ENCODE peak calls at places on chromosomes 16 and 17, in nine cellular contexts. P is Peyer's patch; U is Jurkat, Clone E6-1; G is adipocyte; I is cardiac muscle cell; C is fibroblast of mammary gland; N is AG04450; B is fibroblast of lung; A is uterus. R is an unnamed sample.
A peak's percentile ranks its signal among the peaks of the same experiment; 100 is the strongest.

GRCh38 chr16:79006206-79006605 is 594.3 kb downstream of the MAF start:
- DNase-seq in C (no peak), B (no peak), P (no peak), N (no peak), G (no peak), A (no peak), U (no peak), I (no peak), R (no peak)

GRCh38 chr16:70433456-70434103 is 5.3 kb downstream of the ST3GAL2 start:
- DNase-seq in P (no peak), C (peak; percentile 96), N (no peak), B (peak; percentile 77), G (peak; percentile 59), I (no peak), U (no peak), A (peak; percentile 68), R (peak; percentile 66)

GRCh38 chr16:12341423-12341822 is 364.9 kb downstream of the SNX29 start:
- DNase-seq in N (no peak), P (no peak), C (peak; percentile 70), I (no peak), A (no peak), U (no peak), G (peak; percentile 23), B (peak; percentile 66), R (peak; percentile 45)

GRCh38 chr16:80341242-80341641 is 199.6 kb upstream of the DYNLRB2 start:
- DNase-seq in N (no peak), P (no peak), U (no peak), C (no peak), A (no peak), B (no peak), I (peak; percentile 23), G (no peak), R (no peak)

GRCh38 chr16:31086629-31086906 is 2.2 kb downstream of the PRSS53 start:
- DNase-seq in B (no peak), P (no peak), C (no peak), G (no peak), U (no peak), A (no peak), I (no peak), N (no peak), R (no peak)

GRCh38 chr17:179721-180379 is 1.6 kb downstream of the DOC2B start:
- DNase-seq in I (no peak), U (no peak), N (no peak), C (no peak), A (no peak), P (no peak), B (no peak), G (no peak), R (no peak)

GRCh38 chr17:27554152-27554551 is 76.8 kb upstream of the LGALS9 start:
- DNase-seq in U (no peak), I (peak; percentile 55), N (no peak), A (no peak), P (no peak), B (peak; percentile 53), C (peak; percentile 42), G (peak; percentile 53), R (no peak)

GRCh38 chr17:29345066-29345465 is 45.1 kb upstream of the TAOK1 start:
- DNase-seq in A (no peak), N (no peak), G (no peak), I (no peak), B (no peak), C (no peak), U (no peak), P (no peak), R (no peak)

GRCh38 chr16:49701867-49702494 is 153.9 kb downstream of the ZNF423 start:
- DNase-seq in I (peak; percentile 94), B (peak; percentile 43), N (no peak), A (peak; percentile 82), P (peak; percentile 17), C (peak; percentile 73), U (no peak), G (peak; percentile 4), R (no peak)

GRCh38 chr17:43211123-43211479 is 574 bp upstream of the TMEM106A start:
- DNase-seq in P (no peak), A (no peak), U (no peak), G (peak; percentile 7), I (no peak), B (no peak), C (no peak), N (no peak), R (no peak)

GRCh38 chr17:42363231-42363630 is 25.0 kb downstream of the STAT3 start:
- DNase-seq in C (no peak), P (no peak), G (no peak), N (no peak), U (no peak), B (no peak), I (no peak), A (no peak), R (no peak)

GRCh38 chr16:88379694-88380040 is 3.1 kb upstream of the ZNF469 start:
- DNase-seq in G (no peak), I (no peak), U (no peak), C (no peak), A (no peak), B (no peak), P (no peak), N (no peak), R (no peak)

GRCh38 chr17:57875109-57876022 is 25.5 kb upstream of the MRPS23 start:
- DNase-seq in G (peak; percentile 98), A (peak; percentile 83), P (no peak), I (peak; percentile 60), U (peak; percentile 70), B (peak; percentile 99), C (peak; percentile 97), N (peak; percentile 97), R (peak; percentile 95)

GRCh38 chr17:10114931-10115535 is 83.4 kb downstream of the GAS7 start:
- DNase-seq in N (peak; percentile 85), P (peak; percentile 63), A (peak; percentile 99), B (peak; percentile 87), C (peak; percentile 98), U (peak; percentile 98), G (peak; percentile 98), I (no peak), R (peak; percentile 95)

GRCh38 chr16:4601317-4602186 is 13.1 kb downstream of the UBALD1 start:
- DNase-seq in U (no peak), G (no peak), I (no peak), N (no peak), C (no peak), A (peak; percentile 59), B (peak; percentile 14), P (no peak), R (no peak)

GRCh38 chr17:39979021-39979660 is 1.5 kb upstream of the PSMD3 start:
- DNase-seq in P (no peak), I (no peak), B (peak; percentile 97), A (peak; percentile 85), C (peak; percentile 89), N (peak; percentile 78), U (no peak), G (peak; percentile 61), R (no peak)

GRCh38 chr17:39981207-39982068 is 831 bp downstream of the PSMD3 start:
- DNase-seq in B (peak; percentile 2), I (no peak), C (no peak), N (no peak), P (no peak), G (peak; percentile 34), A (no peak), U (no peak), R (no peak)

GRCh38 chr17:39980402-39981206 is at the start of gene PSMD3:
- DNase-seq in C (peak; percentile 99), A (peak; percentile 99), G (peak; percentile 100), U (peak; percentile 100), B (peak; percentile 99), P (peak; percentile 98), I (peak; percentile 99), N (peak; percentile 99), R (peak; percentile 100)

GRCh38 chr17:39979865-39980401 is 674 bp upstream of the PSMD3 start:
- DNase-seq in A (peak; percentile 35), U (peak; percentile 51), G (peak; percentile 66), N (no peak), B (peak; percentile 58), C (peak; percentile 15), P (peak; percentile 55), I (peak; percentile 44), R (no peak)

GRCh38 chr17:39982069-39982371 is 1.4 kb downstream of the PSMD3 start:
- DNase-seq in N (no peak), G (peak; percentile 10), B (no peak), A (no peak), U (no peak), C (no peak), P (no peak), I (no peak), R (no peak)
- H3K4me3 ChIP-seq in N (peak overlapping the region; percentile 99), G (peak overlapping the region; percentile 91), B (peak overlapping the region; percentile 85), A (peak overlapping the region; percentile 80), U (peak overlapping the region; percentile 100), C (peak overlapping the region; percentile 79), P (peak overlapping the region; percentile 84), I (peak overlapping the region; percentile 79), R (peak overlapping the region; percentile 74)

GRCh38 chr17:48313096-48313495 is 116.9 kb downstream of the SKAP1 start:
- DNase-seq in N (no peak), G (no peak), P (no peak), B (no peak), I (no peak), U (no peak), C (no peak), A (no peak), R (no peak)

GRCh38 chr17:48307814-48308411 is 122.1 kb downstream of the SKAP1 start:
- DNase-seq in C (peak; percentile 70), B (peak; percentile 62), N (peak; percentile 32), U (peak; percentile 60), A (peak; percentile 28), G (peak; percentile 57), P (peak; percentile 34), I (peak; percentile 76), R (peak; percentile 9)

GRCh38 chr17:48311324-48311723 is 118.7 kb downstream of the SKAP1 start:
- DNase-seq in B (no peak), N (no peak), U (no peak), P (no peak), I (no peak), C (no peak), G (no peak), A (no peak), R (no peak)

GRCh38 chr17:48308591-48308990 is 121.4 kb downstream of the SKAP1 start:
- DNase-seq in I (no peak), P (no peak), A (no peak), N (no peak), G (no peak), C (no peak), B (no peak), U (no peak), R (no peak)

GRCh38 chr17:48310748-48311213 is 119.2 kb downstream of the SKAP1 start:
- DNase-seq in A (no peak), C (no peak), P (no peak), N (no peak), B (no peak), U (no peak), I (peak; percentile 38), G (no peak), R (no peak)
- H3K4me3 ChIP-seq in A (no peak overlapping the region), C (no peak overlapping the region), P (peak overlapping the region; percentile 31), N (no peak overlapping the region), B (no peak overlapping the region), U (no peak overlapping the region), I (no peak overlapping the region), G (peak overlapping the region; percentile 9), R (no peak overlapping the region)

GRCh38 chr17:45394913-45395568 is 37.6 kb downstream of the ARHGAP27 start:
- DNase-seq in U (peak; percentile 40), A (peak; percentile 62), P (peak; percentile 40), C (peak; percentile 90), I (peak; percentile 88), N (peak; percentile 81), G (peak; percentile 86), B (peak; percentile 84), R (peak; percentile 79)
- H3K4me3 ChIP-seq in U (no peak overlapping the region), A (peak overlapping the region; percentile 8), P (peak overlapping the region; percentile 20), C (peak overlapping the region; percentile 17), I (no peak overlapping the region), N (peak overlapping the region; percentile 50), G (peak overlapping the region; percentile 27), B (peak overlapping the region; percentile 17), R (peak overlapping the region; percentile 39)

GRCh38 chr17:8002646-8003593 is 505 bp downstream of the GUCY2D start:
- DNase-seq in G (no peak), C (no peak), U (no peak), P (no peak), N (no peak), B (no peak), I (no peak), A (no peak), R (no peak)
- H3K4me3 ChIP-seq in G (no peak overlapping the region), C (no peak overlapping the region), U (no peak overlapping the region), P (peak overlapping the region; percentile 26), N (no peak overlapping the region), B (no peak overlapping the region), I (no peak overlapping the region), A (no peak overlapping the region), R (no peak overlapping the region)

R was measured in HFF-Myc.